ENCODE peak calls at places on chromosomes 12 and 14, in eight cellular contexts. G, I, B, W, T, N, S and R are unnamed samples.

GRCh38 chr14:51681411-51681810 is 29.7 kb downstream of the FRMD6 start:
- DNase-seq in G (no peak), I (no peak), B (no peak), W (no peak), T (no peak), N (no peak), S (no peak), R (no peak)

GRCh38 chr12:133061954-133062353 is 18.8 kb upstream of the ZNF140 start:
- DNase-seq in G (no peak), I (no peak), B (no peak), W (no peak), T (no peak), N (no peak), S (no peak), R (no peak)

GRCh38 chr14:95231966-95232365 is 74.6 kb upstream of the DICER1 start:
- DNase-seq in G (no peak), I (no peak), B (no peak), W (no peak), T (no peak), N (no peak), S (no peak), R (no peak)

GRCh38 chr14:31420013-31420318 is 384 bp downstream of the HEATR5A start:
- DNase-seq in G (peak; percentile 16), I (peak; percentile 32), B (peak; percentile 49), W (no peak), T (no peak), N (peak; percentile 81), S (no peak), R (no peak)

GRCh38 chr12:126337556-126337955 is 1272.3 kb downstream of the AACS start:
- DNase-seq in G (no peak), I (peak; percentile 85), B (no peak), W (peak; percentile 94), T (no peak), N (no peak), S (peak; percentile 69), R (peak; percentile 53)

GRCh38 chr14:75711796-75712211 is 50.8 kb downstream of the TTLL5 start:
- DNase-seq in G (peak; percentile 2), I (peak; percentile 98), B (peak; percentile 13), W (peak; percentile 97), T (peak; percentile 58), N (peak; percentile 82), S (peak; percentile 78), R (no peak)

GRCh38 chr12:124650912-124651311 is 83.5 kb upstream of the NCOR2 start:
- DNase-seq in G (no peak), I (no peak), B (no peak), W (no peak), T (no peak), N (no peak), S (no peak), R (no peak)

GRCh38 chr12:132610051-132610759 is at the start of gene LRCOL1:
- DNase-seq in G (no peak), I (peak; percentile 71), B (no peak), W (peak; percentile 95), T (no peak), N (peak; percentile 48), S (peak; percentile 60), R (no peak)

GRCh38 chr12:47989666-47990065 is 14.6 kb downstream of the COL2A1 start:
- DNase-seq in G (no peak), I (no peak), B (no peak), W (no peak), T (no peak), N (no peak), S (no peak), R (no peak)

GRCh38 chr12:44465139-44465538 is 411.0 kb downstream of the NELL2 start:
- DNase-seq in G (no peak), I (no peak), B (no peak), W (no peak), T (no peak), N (no peak), S (no peak), R (no peak)

GRCh38 chr12:125228519-125229260 is 163.5 kb downstream of the AACS start:
- DNase-seq in G (no peak), I (peak; percentile 49), B (no peak), W (no peak), T (no peak), N (no peak), S (no peak), R (no peak)

GRCh38 chr14:69703047-69704046 is 63.6 kb upstream of the SRSF5 start:
- DNase-seq in G (no peak), I (no peak), B (no peak), W (no peak), T (no peak), N (no peak), S (no peak), R (no peak)

GRCh38 chr12:53052419-53053222 is 2.8 kb downstream of the TNS2 start:
- DNase-seq in G (no peak), I (peak; percentile 72), B (no peak), W (peak; percentile 81), T (no peak), N (peak; percentile 94), S (peak; percentile 58), R (no peak)

GRCh38 chr12:81077686-81078441 is at the start of gene ACSS3:
- DNase-seq in G (no peak), I (peak; percentile 59), B (no peak), W (peak; percentile 60), T (no peak), N (peak; percentile 37), S (no peak), R (no peak)

GRCh38 chr12:89875809-89876208 is 167.2 kb upstream of the ATP2B1 start:
- DNase-seq in G (no peak), I (no peak), B (no peak), W (no peak), T (no peak), N (no peak), S (no peak), R (no peak)

GRCh38 chr12:6788972-6789905 is at the start of gene CD4:
- DNase-seq in G (no peak), I (no peak), B (no peak), W (no peak), T (peak; percentile 92), N (no peak), S (no peak), R (no peak)

GRCh38 chr12:28780096-28780495 is 369.0 kb upstream of the FAR2 start:
- DNase-seq in G (no peak), I (peak; percentile 43), B (no peak), W (peak; percentile 74), T (no peak), N (no peak), S (peak; percentile 20), R (peak; percentile 15)

GRCh38 chr14:90883782-90884181 is 67.6 kb upstream of the TTC7B start:
- DNase-seq in G (no peak), I (no peak), B (no peak), W (peak; percentile 45), T (no peak), N (no peak), S (no peak), R (peak; percentile 12)

GRCh38 chr12:66107451-66107915 is 23.1 kb downstream of the LLPH start:
- DNase-seq in G (peak; percentile 62), I (peak; percentile 84), B (peak; percentile 71), W (peak; percentile 84), T (peak; percentile 78), N (peak; percentile 43), S (peak; percentile 84), R (peak; percentile 94)

GRCh38 chr14:75566752-75567151 is 11.7 kb upstream of the FLVCR2 start:
- DNase-seq in G (no peak), I (no peak), B (no peak), W (no peak), T (no peak), N (no peak), S (no peak), R (no peak)

GRCh38 chr14:30610719-30611388 is 11.3 kb upstream of the SCFD1 start:
- DNase-seq in G (no peak), I (peak; percentile 63), B (peak; percentile 10), W (peak; percentile 72), T (peak; percentile 18), N (peak; percentile 48), S (no peak), R (no peak)

GRCh38 chr12:88306471-88307069 is 164.5 kb downstream of the TMTC3 start:
- DNase-seq in G (no peak), I (no peak), B (no peak), W (peak; percentile 31), T (peak; percentile 32), N (no peak), S (no peak), R (no peak)

GRCh38 chr12:122862872-122863701 is 27.8 kb downstream of the HIP1R start:
- DNase-seq in G (no peak), I (no peak), B (no peak), W (no peak), T (no peak), N (peak; percentile 47), S (no peak), R (no peak)

GRCh38 chr12:92621312-92621711 is 81.5 kb upstream of the PLEKHG7 start:
- DNase-seq in G (no peak), I (no peak), B (no peak), W (no peak), T (no peak), N (no peak), S (no peak), R (no peak)

GRCh38 chr14:51828017-51828797 is 32.2 kb upstream of the GNG2 start:
- DNase-seq in G (peak; percentile 44), I (peak; percentile 97), B (peak; percentile 34), W (peak; percentile 72), T (peak; percentile 76), N (no peak), S (no peak), R (no peak)

GRCh38 chr12:39805651-39806050 is 186.0 kb upstream of the ABCD2 start:
- DNase-seq in G (no peak), I (no peak), B (no peak), W (no peak), T (no peak), N (no peak), S (no peak), R (no peak)

GRCh38 chr12:25712169-25712568 is 159.1 kb upstream of the LMNTD1 start:
- DNase-seq in G (no peak), I (no peak), B (no peak), W (no peak), T (peak; percentile 17), N (no peak), S (no peak), R (no peak)

GRCh38 chr14:93914278-93914677 is 12.9 kb upstream of the FAM181A start:
- DNase-seq in G (no peak), I (no peak), B (no peak), W (no peak), T (peak; percentile 74), N (no peak), S (no peak), R (no peak)

GRCh38 chr12:117084405-117085317 is 14.6 kb downstream of the TESC start:
- DNase-seq in G (no peak), I (no peak), B (no peak), W (no peak), T (no peak), N (no peak), S (no peak), R (no peak)

GRCh38 chr12:131013118-131013517 is 59.4 kb downstream of the ADGRD1 start:
- DNase-seq in G (no peak), I (no peak), B (no peak), W (no peak), T (no peak), N (no peak), S (no peak), R (no peak)

GRCh38 chr12:52271157-52271556 is 3.3 kb upstream of the KRT86 start:
- DNase-seq in G (no peak), I (no peak), B (no peak), W (no peak), T (no peak), N (no peak), S (no peak), R (no peak)

GRCh38 chr12:90015228-90015627 is 306.6 kb upstream of the ATP2B1 start:
- DNase-seq in G (no peak), I (no peak), B (no peak), W (peak; percentile 76), T (no peak), N (no peak), S (no peak), R (no peak)